ENCODE peak calls at places on chromosomes 4 and X, in nine cellular contexts. Q is GM10248; J is lower lobe of right lung; V is progenitor cell of endocrine pancreas; U is activated CD4-positive, alpha-beta T cell treated with anti-CD3 and anti-CD28 coated beads, Interleukin-2, amount 50 U/mL, for 1 hour; R is NCI-H2081 treated with DMSO at 0.1 percent for 48 hours; W is A549; E is HuH-7; G is BE2C. O is an unnamed sample.

GRCh38 chr4:143071351-143071750 is 113.4 kb upstream of the USP38 start:
- DNase-seq in E (no peak), G (no peak), W (no peak), U (no peak), J (no peak), R (no peak), Q (no peak), V (no peak), O (no peak)

GRCh38 chr4:86845593-86845992 is 3.6 kb downstream of the SLC10A6 start:
- DNase-seq in G (no peak), V (no peak), Q (no peak), J (no peak), W (no peak), E (no peak), U (no peak), R (no peak), O (no peak)

GRCh38 chr4:10704050-10704810 is 19.7 kb upstream of the CLNK start:
- DNase-seq in U (no peak), E (no peak), W (no peak), G (no peak), V (no peak), R (no peak), J (no peak), Q (no peak), O (no peak)

GRCh38 chr4:84994280-84994679 is 27.8 kb upstream of the WDFY3 start:
- DNase-seq in E (no peak), R (no peak), Q (no peak), U (no peak), V (no peak), G (no peak), W (no peak), J (no peak), O (no peak)

GRCh38 chr4:8920289-8920965 is 48.8 kb upstream of the HMX1 start:
- DNase-seq in G (no peak), E (no peak), R (no peak), U (no peak), Q (peak), W (no peak), V (peak), J (no peak), O (no peak)

GRCh38 chr4:52883707-52884669 is 21.9 kb downstream of the RASL11B start:
- DNase-seq in V (no peak), E (no peak), U (no peak), R (no peak), Q (no peak), G (no peak), J (no peak), W (no peak), O (no peak)

GRCh38 chrX:150577174-150577573 is 8.8 kb downstream of the MTM1 start:
- DNase-seq in R (no peak), Q (no peak), V (no peak), U (no peak), W (no peak), J (no peak), E (no peak), G (no peak), O (no peak)

GRCh38 chr4:20890752-20891151 is 190.5 kb downstream of the PACRGL start:
- DNase-seq in Q (no peak), G (no peak), U (no peak), W (no peak), V (no peak), J (no peak), E (no peak), R (no peak), O (no peak)